ENCODE peak calls at places on chromosomes 1 and 21, in four cellular contexts. D is cardiac fibroblast, U is esophagus squamous epithelium, H is body of pancreas. C is an unnamed sample.

GRCh38 chr1:157390646-157391045 is 161.7 kb downstream of the FCRL5 start:
- DNase-seq in D (peak), U (no peak), H (no peak), C (peak)

GRCh38 chr1:154959448-154959825 is 2.1 kb downstream of the PYGO2 start:
- DNase-seq in D (no peak), U (no peak), H (no peak), C (no peak)

GRCh38 chr1:201346337-201346939 is 31.0 kb downstream of the TNNT2 start:
- DNase-seq in D (peak), U (no peak), H (peak), C (peak)

GRCh38 chr1:68542586-68542985 is 45.7 kb upstream of the DEPDC1 start:
- DNase-seq in D (peak), U (no peak), H (no peak), C (no peak)

GRCh38 chr21:42652527-42653491 is 612 bp upstream of the PDE9A start:
- DNase-seq in D (peak), U (no peak), H (peak), C (no peak)

GRCh38 chr1:229557913-229558414 is 543 bp downstream of the ABCB10 start:
- DNase-seq in D (peak), U (no peak), H (peak), C (peak)

GRCh38 chr1:245679796-245680195 is 525.0 kb downstream of the KIF26B start:
- DNase-seq in D (no peak), U (no peak), H (no peak), C (no peak)

GRCh38 chr21:34820051-34820450 is 151.3 kb downstream of the CLIC6 start:
- DNase-seq in D (no peak), U (no peak), H (no peak), C (no peak)

GRCh38 chr1:160672789-160673695 is 26.2 kb upstream of the SLAMF1 start:
- DNase-seq in D (no peak), U (no peak), H (no peak), C (no peak)

GRCh38 chr1:83693409-83694126 is 305.4 kb downstream of the TTLL7 start:
- DNase-seq in D (peak), U (no peak), H (no peak), C (no peak)

GRCh38 chr21:45416619-45417018 is 11.7 kb downstream of the COL18A1 start:
- DNase-seq in D (no peak), U (no peak), H (peak), C (no peak)

GRCh38 chr21:42361286-42361685 is 5.0 kb downstream of the TFF1 start:
- DNase-seq in D (no peak), U (no peak), H (no peak), C (no peak)

DNA sequence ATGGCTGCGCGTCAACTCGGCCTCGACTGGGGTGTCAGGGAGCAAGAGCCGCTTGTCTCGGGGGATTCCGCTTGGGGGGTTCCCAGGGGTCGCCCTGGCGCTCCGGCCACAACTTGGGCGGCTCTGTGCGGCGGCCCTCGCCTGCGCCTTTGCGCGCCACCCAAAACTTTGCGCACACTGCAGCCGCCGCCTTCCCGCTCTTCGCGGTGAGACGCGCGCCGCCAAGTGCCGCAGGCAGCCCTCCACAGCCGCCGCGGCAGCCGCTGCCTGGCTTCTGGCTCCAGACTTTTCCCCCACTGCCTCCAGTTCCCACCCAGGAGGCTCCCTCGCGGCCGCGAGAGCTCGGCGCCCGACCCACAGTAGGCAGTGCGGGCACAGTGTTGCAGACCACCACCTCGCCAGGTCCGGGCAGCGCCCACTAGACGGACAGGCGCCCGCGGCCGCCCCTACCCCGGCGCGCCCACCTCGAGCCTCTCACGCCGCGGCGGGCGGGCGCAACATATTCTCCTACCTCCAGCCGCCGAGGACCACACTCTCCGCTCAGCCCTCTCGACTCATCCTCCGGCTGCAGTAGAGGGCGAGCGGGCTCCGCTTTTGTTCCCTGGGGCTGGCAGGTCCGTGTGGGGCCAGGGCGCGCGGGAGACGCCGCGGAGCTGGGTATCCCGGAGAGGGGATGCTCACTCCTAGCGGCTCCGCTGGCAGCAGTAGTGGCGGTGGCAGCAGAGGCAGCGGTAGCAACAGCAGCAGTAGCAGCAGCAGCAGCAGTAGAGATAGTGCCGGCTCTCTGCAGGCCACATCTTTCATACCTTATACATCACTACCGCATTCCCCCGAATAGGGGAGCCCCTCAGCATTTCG is 296.6 kb downstream of the OMA1 start:
- DNase-seq in D (peak), U (no peak), H (no peak), C (peak)
- TF ChIP-seq CTCF in D (no peak), U (no peak), H (no peak), C (peak)

GRCh38 chr1:94642617-94643315 is 101.2 kb upstream of the F3 start:
- DNase-seq in D (no peak), U (no peak), H (no peak), C (no peak)

GRCh38 chr1:94641990-94642389 is 100.4 kb upstream of the F3 start:
- DNase-seq in D (no peak), U (no peak), H (no peak), C (no peak)

GRCh38 chr1:94646151-94646643 is 104.6 kb upstream of the F3 start:
- DNase-seq in D (peak), U (no peak), H (no peak), C (peak)

GRCh38 chr1:94644371-94644770 is 102.8 kb upstream of the F3 start:
- DNase-seq in D (no peak), U (no peak), H (no peak), C (no peak)

GRCh38 chr1:94643776-94644175 is 102.2 kb upstream of the F3 start:
- DNase-seq in D (no peak), U (no peak), H (no peak), C (no peak)
- TF ChIP-seq CTCF in D (no peak), U (no peak), H (no peak), C (no peak)

DNA sequence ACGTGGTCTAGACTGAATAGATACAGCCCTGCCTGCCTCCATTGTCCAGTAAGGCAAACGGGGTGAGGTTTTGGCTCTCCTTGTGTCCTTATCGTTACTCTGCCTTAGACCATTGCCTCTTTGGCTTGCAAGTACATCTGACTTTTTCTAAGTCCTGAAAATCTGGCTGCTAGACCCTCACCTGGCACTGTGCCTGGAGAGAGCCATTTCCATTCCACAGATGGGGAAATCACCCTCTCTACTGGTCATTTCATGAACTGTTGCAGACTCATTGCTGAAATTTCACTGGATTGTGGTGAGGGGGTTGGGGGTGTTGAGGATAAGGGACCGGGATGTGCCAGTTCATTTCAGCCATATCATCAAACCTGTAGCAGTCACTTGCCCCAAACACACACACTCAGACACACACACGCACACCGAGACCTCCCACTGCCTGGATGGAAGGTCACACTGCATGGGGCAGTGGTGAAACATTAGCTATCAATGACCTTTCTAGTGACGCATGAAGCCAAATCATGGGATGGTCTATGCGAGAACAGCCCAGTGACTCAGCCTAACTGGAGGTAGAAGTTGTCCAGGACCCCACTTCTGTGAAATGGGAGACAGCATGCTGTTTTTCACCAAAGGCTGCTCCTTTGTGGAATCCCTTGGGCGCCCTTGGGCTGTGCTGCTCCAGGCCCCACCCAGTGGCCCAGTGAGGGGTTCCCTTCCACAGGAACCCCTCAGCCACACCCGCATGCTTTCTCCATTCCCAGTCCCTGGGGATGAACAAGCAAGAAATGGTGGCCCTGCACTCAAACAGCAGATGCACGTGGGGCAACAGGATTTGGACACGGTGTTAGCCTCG is 34.9 kb upstream of the VASH2 start:
- DNase-seq in D (peak), U (no peak), H (peak), C (no peak)
- TF ChIP-seq CTCF in D (peak), U (no peak), H (peak), C (peak)

GRCh38 chr1:12215562-12215961 is 14.3 kb upstream of the VPS13D start:
- DNase-seq in D (no peak), U (no peak), H (no peak), C (no peak)
- TF ChIP-seq CTCF in D (no peak), U (no peak), H (no peak), C (no peak)

DNA sequence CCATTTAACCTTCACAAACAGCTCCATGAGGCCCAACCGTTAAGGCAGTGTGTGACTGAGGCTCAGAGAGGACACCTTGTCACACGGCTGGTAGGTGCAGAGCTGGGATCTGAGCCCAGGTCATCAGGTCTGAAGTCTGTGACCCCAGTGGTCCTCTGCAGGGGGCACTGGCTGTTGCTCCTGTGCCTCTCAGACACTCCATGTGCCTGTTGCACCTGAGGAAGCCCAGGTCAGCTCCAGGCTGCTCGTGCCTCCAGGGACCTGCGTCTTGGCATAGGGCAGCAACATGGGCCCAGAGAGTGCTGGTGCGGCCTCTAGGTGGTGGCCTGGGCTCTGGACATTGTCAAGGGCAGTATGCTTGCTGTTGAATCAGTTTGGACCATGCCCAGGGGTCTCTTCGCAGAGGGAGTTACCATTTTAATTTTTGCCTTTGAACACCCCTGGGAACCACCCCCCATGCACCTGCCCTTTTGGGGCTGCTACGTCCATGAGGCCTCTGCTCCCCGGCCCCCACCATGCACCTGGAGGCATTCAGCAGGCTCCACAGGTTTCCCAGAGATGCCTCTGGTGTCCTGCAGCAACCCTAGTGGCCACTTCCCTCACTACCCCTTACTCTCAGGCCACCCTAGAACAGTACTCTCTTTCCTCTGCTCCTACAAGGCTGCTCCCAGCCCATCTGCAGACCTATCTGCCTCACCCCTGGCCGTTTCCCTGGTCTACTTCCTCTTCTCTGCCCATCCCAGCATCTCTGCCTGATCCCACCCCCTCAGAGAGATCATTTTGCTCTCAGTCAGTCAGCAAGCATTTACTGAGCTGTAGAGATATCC is 25.2 kb upstream of the EPS8L3 start:
- DNase-seq in D (no peak), U (no peak), H (no peak), C (no peak)
- TF ChIP-seq CTCF in D (peak), U (no peak), H (no peak), C (peak)

DNA sequence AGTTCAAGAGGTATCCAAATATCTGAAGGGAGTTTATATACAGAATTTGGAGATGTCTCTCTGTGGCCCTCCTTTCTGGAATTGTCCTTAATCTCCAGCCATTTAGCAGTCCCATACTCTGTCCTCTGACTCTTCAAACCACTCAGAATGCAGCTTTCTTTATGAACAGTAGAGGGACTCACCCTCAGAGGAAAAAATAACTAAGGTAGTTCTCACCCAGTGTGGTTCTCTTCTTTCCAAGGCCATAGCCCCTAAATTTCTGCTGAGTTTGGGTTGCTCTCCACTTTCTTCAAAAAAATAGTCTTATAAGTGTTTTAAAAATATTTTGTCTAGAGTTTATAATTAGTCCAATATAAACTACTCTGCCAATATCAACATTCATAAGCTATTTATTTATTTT is 369.7 kb downstream of the MATN1 start:
- DNase-seq in D (no peak), U (no peak), H (no peak), C (no peak)
- TF ChIP-seq CTCF in D (no peak), U (no peak), H (no peak), C (peak)

GRCh38 chr1:233725423-233725822 is 111.5 kb downstream of the KCNK1 start:
- DNase-seq in D (no peak), U (no peak), H (no peak), C (no peak)
- TF ChIP-seq CTCF in D (no peak), U (no peak), H (no peak), C (no peak)

GRCh38 chr1:62128765-62129164 is 65.9 kb upstream of the L1TD1 start:
- DNase-seq in D (no peak), U (no peak), H (no peak), C (no peak)

GRCh38 chr1:62126595-62127290 is 67.9 kb upstream of the L1TD1 start:
- DNase-seq in D (no peak), U (no peak), H (no peak), C (no peak)

GRCh38 chr1:62131093-62131725 is 63.4 kb upstream of the L1TD1 start:
- DNase-seq in D (peak), U (no peak), H (peak), C (peak)
- TF ChIP-seq CTCF in D (peak), U (no peak), H (peak), C (peak)

DNA sequence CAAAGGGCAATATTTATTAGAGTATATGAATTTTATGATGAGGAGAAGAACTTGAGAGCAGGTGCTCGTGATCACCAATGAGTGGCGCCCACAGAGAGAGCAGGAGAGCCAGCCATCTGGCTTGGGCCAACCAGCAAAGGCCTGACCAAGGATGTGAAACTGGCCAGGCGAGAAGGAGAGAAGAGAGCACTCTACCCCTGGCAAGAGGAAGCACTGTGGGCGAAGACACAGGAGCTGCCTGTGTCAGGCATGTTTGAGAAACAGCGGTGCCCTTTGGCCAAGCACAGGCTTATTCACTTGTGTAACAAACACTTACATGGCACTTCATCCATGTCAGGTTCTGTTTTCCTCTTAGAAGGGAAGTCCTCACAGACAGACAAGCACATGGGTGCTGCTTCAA is 4.2 kb upstream of the SIPA1L2 start:
- DNase-seq in D (no peak), U (no peak), H (peak), C (no peak)
- TF ChIP-seq CTCF in D (no peak), U (no peak), H (no peak), C (no peak)

C was measured in HFFc6.